ENCODE peak calls at places on chromosomes 3 and 15, in five cellular contexts. D is small intestine, R is upper lobe of right lung, B is HEK293T, G is NCI-H1417. A is an unnamed sample.
A peak's percentile ranks its signal among the peaks of the same experiment; 100 is the strongest.

GRCh38 chr3:27072943-27073725 is 296.0 kb downstream of the NEK10 start:
- DNase-seq in D (no peak), R (no peak), B (no peak), G (no peak), A (no peak)

GRCh38 chr3:189947948-189948723 is 172.6 kb downstream of the P3H2 start:
- DNase-seq in R (no peak), D (peak; percentile 25), G (peak; percentile 12), B (no peak), A (peak; percentile 27)

GRCh38 chr3:49568965-49569364 is 14.7 kb downstream of the BSN start:
- DNase-seq in G (no peak), D (no peak), R (no peak), B (no peak), A (no peak)

GRCh38 chr3:12462159-12462962 is 21.9 kb upstream of the TSEN2 start:
- DNase-seq in B (no peak), G (no peak), R (peak; percentile 74), D (no peak), A (no peak)

GRCh38 chr3:85960793-85961192 is 1002.0 kb downstream of the CADM2 start:
- DNase-seq in B (no peak), R (no peak), G (no peak), D (no peak), A (no peak)

GRCh38 chr3:55750525-55750924 is 263.4 kb upstream of the WNT5A start:
- DNase-seq in D (no peak), B (no peak), G (no peak), R (peak; percentile 82), A (no peak)

GRCh38 chr3:181176610-181177009 is 187.1 kb upstream of the DNAJC19 start:
- DNase-seq in B (peak; percentile 33), D (peak; percentile 46), R (no peak), G (peak; percentile 62), A (peak; percentile 33)

GRCh38 chr3:189297957-189298356 is 126.2 kb downstream of the TPRG1 start:
- DNase-seq in D (no peak), B (no peak), R (no peak), G (no peak), A (no peak)

GRCh38 chr3:138833908-138834358 is 795 bp downstream of the PIK3CB start:
- DNase-seq in R (no peak), B (no peak), D (peak; percentile 31), G (no peak), A (no peak)

GRCh38 chr3:89467886-89468479 is 360.6 kb downstream of the EPHA3 start:
- DNase-seq in R (no peak), D (no peak), G (no peak), B (peak; percentile 6), A (no peak)

GRCh38 chr15:47750030-47750739 is 32.9 kb downstream of the SEMA6D start:
- DNase-seq in G (no peak), R (no peak), B (no peak), D (peak; percentile 76), A (no peak)

A was measured in NCI-H748 treated with DMSO at 0.1 percent for 48 hours.